ENCODE peak calls at places on chromosomes 3 and 15, in seven cellular contexts. L is WTC11, P is NCI-H1436 treated with DMSO at 0.1 percent for 48 hours, W is adrenal gland, K is heart right ventricle, S is H7, U is Right ventricle myocardium superior. E is an unnamed sample.

GRCh38 chr3:35624698-35625097 is 14.6 kb upstream of the ARPP21 start:
- DNase-seq in L (no peak), P (no peak), W (no peak), K (no peak), S (no peak), U (no peak), E (no peak)

GRCh38 chr3:150922611-150923010 is 17.4 kb upstream of the MINDY4B start:
- DNase-seq in L (peak; percentile 70), P (no peak), W (no peak), K (no peak), S (peak; percentile 66), U (no peak), E (peak; percentile 75)

GRCh38 chr3:63753567-63753966 is 65.5 kb upstream of the C3orf49 start:
- DNase-seq in L (no peak), P (no peak), W (no peak), K (no peak), S (peak; percentile 11), U (no peak), E (no peak)

GRCh38 chr15:82132742-82133141 is 86.9 kb upstream of the MEX3B start:
- DNase-seq in L (no peak), P (no peak), W (no peak), K (no peak), S (no peak), U (no peak), E (no peak)

GRCh38 chr3:57999423-58000115 is 8.7 kb upstream of the FLNB start:
- DNase-seq in L (no peak), P (no peak), W (no peak), K (no peak), S (no peak), U (no peak), E (no peak)

GRCh38 chr3:79018671-79019136 is 749.1 kb downstream of the ROBO1 start:
- DNase-seq in L (peak; percentile 65), P (no peak), W (peak; percentile 55), K (peak; percentile 60), S (peak; percentile 78), U (peak; percentile 76), E (peak; percentile 77)

GRCh38 chr15:52558196-52558595 is 10.6 kb downstream of the ARPP19 start:
- DNase-seq in L (no peak), P (no peak), W (no peak), K (no peak), S (no peak), U (no peak), E (no peak)

GRCh38 chr15:68681836-68682235 is 103.0 kb downstream of the CORO2B start:
- DNase-seq in L (no peak), P (no peak), W (no peak), K (no peak), S (peak; percentile 35), U (no peak), E (no peak)

GRCh38 chr15:85335193-85335939 is 45.0 kb upstream of the AKAP13 start:
- DNase-seq in L (no peak), P (no peak), W (no peak), K (no peak), S (no peak), U (no peak), E (no peak)

GRCh38 chr3:170689218-170689874 is 103.5 kb upstream of the SLC7A14 start:
- DNase-seq in L (peak; percentile 36), P (no peak), W (no peak), K (no peak), S (peak; percentile 34), U (peak; percentile 47), E (no peak)

GRCh38 chr3:73559730-73560129 is 65.0 kb downstream of the PDZRN3 start:
- DNase-seq in L (no peak), P (no peak), W (no peak), K (no peak), S (no peak), U (no peak), E (no peak)

GRCh38 chr15:88644741-88645140 is 5.9 kb downstream of the ISG20 start:
- DNase-seq in L (no peak), P (no peak), W (no peak), K (no peak), S (no peak), U (no peak), E (no peak)

GRCh38 chr3:119352235-119352634 is 58.1 kb downstream of the ARHGAP31 start:
- DNase-seq in L (no peak), P (no peak), W (no peak), K (no peak), S (no peak), U (no peak), E (no peak)

GRCh38 chr3:183650554-183650953 is 15.1 kb downstream of the KLHL24 start:
- DNase-seq in L (no peak), P (no peak), W (no peak), K (no peak), S (no peak), U (no peak), E (no peak)

GRCh38 chr3:134309987-134310700 is 59.5 kb upstream of the RYK start:
- DNase-seq in L (no peak), P (no peak), W (no peak), K (no peak), S (no peak), U (no peak), E (no peak)

GRCh38 chr3:132180337-132180791 is 136.8 kb upstream of the ACP3 start:
- DNase-seq in L (no peak), P (peak; percentile 72), W (no peak), K (no peak), S (peak; percentile 51), U (no peak), E (peak; percentile 18)

GRCh38 chr3:69339766-69340165 is 46.1 kb downstream of the FRMD4B start:
- DNase-seq in L (no peak), P (no peak), W (no peak), K (no peak), S (peak; percentile 6), U (no peak), E (peak; percentile 77)